ENCODE peak calls at places on chromosomes 4 and X, in eight cellular contexts. J is fibroblast of mammary gland, L is NCI-H524, M is GM10248, T is NCI-H460, X is caudate nucleus, V is ureter, W is anterior cingulate cortex. A is an unnamed sample.

GRCh38 chr4:146381263-146381872 is 140.4 kb downstream of the SLC10A7 start:
- DNase-seq in J (peak), L (no peak), M (no peak), T (no peak), X (no peak), V (no peak), W (no peak), A (no peak)

GRCh38 chrX:95945528-95945927 is 739.1 kb upstream of the DIAPH2 start:
- DNase-seq in J (no peak), L (no peak), M (no peak), T (no peak), X (no peak), V (no peak), W (no peak), A (no peak)

GRCh38 chr4:153822316-153822715 is 33.4 kb upstream of the SFRP2 start:
- DNase-seq in J (peak), L (no peak), M (no peak), T (no peak), X (no peak), V (no peak), W (no peak), A (no peak)

GRCh38 chrX:2351321-2351720 is 149.5 kb downstream of the DHRSX start:
- DNase-seq in J (peak), L (no peak), M (no peak), T (no peak), X (no peak), V (no peak), W (no peak), A (no peak)

GRCh38 chr4:141391771-141392170 is 171.1 kb downstream of the ZNF330 start:
- DNase-seq in J (peak), L (no peak), M (no peak), T (no peak), X (no peak), V (no peak), W (no peak), A (no peak)

GRCh38 chr4:111641813-111642579 is 503.3 kb upstream of the FAM241A start:
- DNase-seq in J (peak), L (peak), M (peak), T (peak), X (no peak), V (peak), W (peak), A (peak)

GRCh38 chrX:153723351-153724251 is 586 bp downstream of the BCAP31 start:
- DNase-seq in J (peak), L (no peak), M (peak), T (no peak), X (no peak), V (no peak), W (no peak), A (peak)

GRCh38 chr4:55528495-55528894 is 18.2 kb downstream of the CLOCK start:
- DNase-seq in J (no peak), L (no peak), M (no peak), T (no peak), X (no peak), V (no peak), W (no peak), A (no peak)

GRCh38 chr4:110619001-110619350 is 3.9 kb downstream of the PITX2 start:
- DNase-seq in J (no peak), L (no peak), M (no peak), T (no peak), X (no peak), V (no peak), W (no peak), A (no peak)

GRCh38 chr4:6892190-6892908 is 17.3 kb upstream of the TBC1D14 start:
- DNase-seq in J (peak), L (no peak), M (peak), T (no peak), X (no peak), V (peak), W (no peak), A (no peak)

A was measured in germinal center.